ENCODE peak calls at places on chromosomes 13 and 19, in five cellular contexts. One of them, this sample, is unnamed.

GRCh38 chr13:24618219-24618955 is 61.8 kb upstream of the ATP12A start:
- DNase-seq in hepatocyte: no peak
- DNase-seq in AG09319: no peak
- DNase-seq in left ventricle myocardium inferior: no peak
- DNase-seq in anterior cingulate cortex: no peak
- DNase-seq in this sample: no peak

GRCh38 chr19:38840583-38840968 is 9.0 kb upstream of the ECH1 start:
- DNase-seq in hepatocyte: no peak
- DNase-seq in left ventricle myocardium inferior: no peak
- DNase-seq in anterior cingulate cortex: no peak
- DNase-seq in AG09319: no peak
- DNase-seq in this sample: no peak

GRCh38 chr13:96065851-96066250 is 12.7 kb upstream of the UGGT2 start:
- DNase-seq in anterior cingulate cortex: no peak
- DNase-seq in hepatocyte: no peak
- DNase-seq in AG09319: no peak
- DNase-seq in left ventricle myocardium inferior: no peak
- DNase-seq in this sample: no peak

GRCh38 chr13:91805605-91806004 is 407.2 kb downstream of the GPC5 start:
- DNase-seq in AG09319: no peak
- DNase-seq in hepatocyte: no peak
- DNase-seq in anterior cingulate cortex: no peak
- DNase-seq in left ventricle myocardium inferior: no peak
- DNase-seq in this sample: no peak

GRCh38 chr19:46976845-46977320 is 42.8 kb upstream of the NPAS1 start:
- DNase-seq in hepatocyte: peak
- DNase-seq in left ventricle myocardium inferior: peak
- DNase-seq in AG09319: no peak
- DNase-seq in anterior cingulate cortex: no peak
- DNase-seq in this sample: peak

GRCh38 chr19:43560687-43561086 is 14.6 kb downstream of the XRCC1 start:
- DNase-seq in AG09319: no peak
- DNase-seq in hepatocyte: no peak
- DNase-seq in left ventricle myocardium inferior: no peak
- DNase-seq in anterior cingulate cortex: no peak
- DNase-seq in this sample: peak

GRCh38 chr13:48265217-48265815 is 32.3 kb downstream of the ITM2B start:
- DNase-seq in left ventricle myocardium inferior: no peak
- DNase-seq in hepatocyte: no peak
- DNase-seq in anterior cingulate cortex: no peak
- DNase-seq in AG09319: no peak
- DNase-seq in this sample: no peak

GRCh38 chr19:47446534-47447469 is 24.9 kb downstream of the SLC8A2 start:
- DNase-seq in AG09319: no peak
- DNase-seq in hepatocyte: peak
- DNase-seq in left ventricle myocardium inferior: no peak
- DNase-seq in anterior cingulate cortex: peak
- DNase-seq in this sample: no peak

GRCh38 chr13:72875233-72875632 is 93.3 kb downstream of the PIBF1 start:
- DNase-seq in AG09319: no peak
- DNase-seq in left ventricle myocardium inferior: no peak
- DNase-seq in hepatocyte: no peak
- DNase-seq in anterior cingulate cortex: no peak
- DNase-seq in this sample: peak

GRCh38 chr19:39411006-39411831 is 1.2 kb upstream of the PLEKHG2 start:
- DNase-seq in hepatocyte: peak
- DNase-seq in AG09319: peak
- DNase-seq in left ventricle myocardium inferior: no peak
- DNase-seq in anterior cingulate cortex: no peak
- DNase-seq in this sample: peak

GRCh38 chr13:100666124-100666523 is 8.5 kb downstream of the TMTC4 start:
- DNase-seq in anterior cingulate cortex: no peak
- DNase-seq in AG09319: no peak
- DNase-seq in hepatocyte: peak
- DNase-seq in left ventricle myocardium inferior: no peak
- DNase-seq in this sample: no peak

GRCh38 chr13:86567119-86567518 is 767.9 kb upstream of the SLITRK6 start:
- DNase-seq in AG09319: no peak
- DNase-seq in anterior cingulate cortex: no peak
- DNase-seq in hepatocyte: peak
- DNase-seq in left ventricle myocardium inferior: no peak
- DNase-seq in this sample: peak

GRCh38 chr19:46265217-46265828 is 31.5 kb upstream of the HIF3A start:
- DNase-seq in hepatocyte: peak
- DNase-seq in anterior cingulate cortex: peak
- DNase-seq in AG09319: peak
- DNase-seq in left ventricle myocardium inferior: no peak
- DNase-seq in this sample: peak

GRCh38 chr13:94548382-94549240 is 47.3 kb downstream of the TGDS start:
- DNase-seq in left ventricle myocardium inferior: peak
- DNase-seq in anterior cingulate cortex: no peak
- DNase-seq in AG09319: no peak
- DNase-seq in hepatocyte: peak
- DNase-seq in this sample: no peak

GRCh38 chr19:38736413-38737280 is 7.6 kb downstream of the CAPN12 start:
- DNase-seq in hepatocyte: peak
- DNase-seq in AG09319: no peak
- DNase-seq in left ventricle myocardium inferior: no peak
- DNase-seq in anterior cingulate cortex: no peak
- DNase-seq in this sample: no peak

GRCh38 chr13:19267746-19268145 is 86.1 kb upstream of the TUBA3C start:
- DNase-seq in left ventricle myocardium inferior: no peak
- DNase-seq in anterior cingulate cortex: no peak
- DNase-seq in hepatocyte: no peak
- DNase-seq in AG09319: no peak
- DNase-seq in this sample: no peak

GRCh38 chr13:33742321-33742720 is 75.6 kb upstream of the RFC3 start:
- DNase-seq in anterior cingulate cortex: no peak
- DNase-seq in left ventricle myocardium inferior: no peak
- DNase-seq in AG09319: no peak
- DNase-seq in hepatocyte: no peak
- DNase-seq in this sample: no peak

GRCh38 chr13:110916671-110917142 is 1.8 kb upstream of the ANKRD10 start:
- DNase-seq in left ventricle myocardium inferior: no peak
- DNase-seq in AG09319: no peak
- DNase-seq in hepatocyte: peak
- DNase-seq in anterior cingulate cortex: no peak
- DNase-seq in this sample: peak

GRCh38 chr13:95865080-95865597 is 188.1 kb downstream of the UGGT2 start:
- DNase-seq in anterior cingulate cortex: no peak
- DNase-seq in AG09319: no peak
- DNase-seq in left ventricle myocardium inferior: no peak
- DNase-seq in hepatocyte: no peak
- DNase-seq in this sample: no peak

GRCh38 chr13:23469901-23470525 is 36.5 kb upstream of the SACS start:
- DNase-seq in anterior cingulate cortex: no peak
- DNase-seq in hepatocyte: peak
- DNase-seq in left ventricle myocardium inferior: no peak
- DNase-seq in AG09319: peak
- DNase-seq in this sample: peak

GRCh38 chr19:2047449-2048103 is 3.5 kb downstream of the MKNK2 start:
- DNase-seq in hepatocyte: peak
- DNase-seq in left ventricle myocardium inferior: no peak
- DNase-seq in AG09319: no peak
- DNase-seq in anterior cingulate cortex: no peak
- DNase-seq in this sample: peak

GRCh38 chr19:8571006-8571411 is 6.2 kb downstream of the MYO1F start:
- DNase-seq in anterior cingulate cortex: no peak
- DNase-seq in hepatocyte: no peak
- DNase-seq in AG09319: no peak
- DNase-seq in left ventricle myocardium inferior: peak
- DNase-seq in this sample: peak

GRCh38 chr13:79775830-79776229 is 294.9 kb downstream of the NDFIP2 start:
- DNase-seq in hepatocyte: peak
- DNase-seq in anterior cingulate cortex: peak
- DNase-seq in AG09319: peak
- DNase-seq in left ventricle myocardium inferior: no peak
- DNase-seq in this sample: peak

GRCh38 chr13:77222000-77222690 is 104.7 kb downstream of the MYCBP2 start:
- DNase-seq in left ventricle myocardium inferior: no peak
- DNase-seq in AG09319: no peak
- DNase-seq in anterior cingulate cortex: no peak
- DNase-seq in hepatocyte: no peak
- DNase-seq in this sample: no peak

GRCh38 chr13:30832845-30833332 is 73.2 kb upstream of the MEDAG start:
- DNase-seq in AG09319: no peak
- DNase-seq in anterior cingulate cortex: no peak
- DNase-seq in hepatocyte: peak
- DNase-seq in left ventricle myocardium inferior: peak
- DNase-seq in this sample: peak